ENCODE peak calls at places on chromosomes 6 and 20, in seven cellular contexts. U is AG08395; O is activated T-helper 1 cell treated with anti-CD3 and anti-CD28 coated beads, Interleukin-12 subunit alpha, Interleukin-12 subunit beta, Interleukin-2, Interleukin-4 antibody, amounts not matched to agents 30 ng/mL and 10 ng/mL and 1 ng/mL, durations not matched to agents 14 hours and 24 hours and 36 hours; M is RWPE1; R is activated naive CD8-positive, alpha-beta T cell treated with anti-CD3 and anti-CD28 coated beads, Interleukin-2, amount 50 U/mL, for 24 hours; W is fibroblast of mammary gland; J is transverse colon. E is an unnamed sample.

GRCh38 chr20:3107464-3108025 is 23.0 kb upstream of the AVP start:
- DNase-seq in M (no peak), J (no peak), U (no peak), O (no peak), R (no peak), W (no peak), E (no peak)

GRCh38 chr6:35330541-35331119 is 11.7 kb upstream of the PPARD start:
- DNase-seq in M (no peak), O (no peak), R (no peak), W (no peak), U (no peak), J (no peak), E (no peak)

GRCh38 chr6:125746731-125747588 is 2.5 kb upstream of the HEY2 start:
- DNase-seq in U (peak; percentile 4), M (no peak), J (peak; percentile 71), R (peak; percentile 63), O (peak; percentile 67), W (peak; percentile 35), E (no peak)

GRCh38 chr6:137191670-137192069 is 18.2 kb upstream of the IL22RA2 start:
- DNase-seq in M (no peak), O (no peak), J (no peak), U (no peak), W (peak; percentile 76), R (no peak), E (no peak)

GRCh38 chr6:44254957-44255808 is 2.1 kb downstream of the SLC35B2 start:
- DNase-seq in O (no peak), R (peak; percentile 55), J (no peak), M (peak; percentile 20), U (no peak), W (no peak), E (no peak)

GRCh38 chr20:48309293-48309692 is 518.5 kb downstream of the PREX1 start:
- DNase-seq in M (no peak), W (no peak), R (no peak), J (no peak), U (no peak), O (no peak), E (no peak)

GRCh38 chr6:55578537-55579363 is at the start of gene HMGCLL1:
- DNase-seq in W (no peak), O (no peak), R (no peak), U (peak; percentile 1), J (peak; percentile 11), M (peak; percentile 41), E (no peak)

GRCh38 chr20:63653041-63653973 is at the start of gene STMN3:
- DNase-seq in J (peak; percentile 83), U (peak; percentile 84), R (peak; percentile 77), M (peak; percentile 89), W (peak; percentile 80), O (peak; percentile 70), E (no peak)

GRCh38 chr20:19074828-19075516 is 137.5 kb upstream of the SLC24A3 start:
- DNase-seq in J (no peak), O (no peak), R (peak; percentile 13), M (no peak), U (no peak), W (no peak), E (no peak)

GRCh38 chr6:158207452-158207788 is 39.3 kb downstream of the GTF2H5 start:
- DNase-seq in U (no peak), O (peak; percentile 68), R (peak; percentile 33), M (peak; percentile 32), W (no peak), J (no peak), E (no peak)

GRCh38 chr20:36848677-36849076 is 27.3 kb upstream of the TLDC2 start:
- DNase-seq in U (no peak), O (no peak), M (no peak), W (no peak), R (no peak), J (no peak), E (no peak)

GRCh38 chr6:163965426-163966348 is 551.2 kb downstream of the QKI start:
- DNase-seq in O (no peak), R (no peak), M (no peak), U (no peak), W (no peak), J (no peak), E (no peak)

GRCh38 chr20:18223399-18223798 is 64.9 kb upstream of the ZNF133 start:
- DNase-seq in R (no peak), W (no peak), U (no peak), M (no peak), O (no peak), J (no peak), E (no peak)

GRCh38 chr20:3194617-3195280 is 9.7 kb downstream of the DDRGK1 start:
- DNase-seq in U (no peak), R (no peak), M (no peak), W (no peak), O (no peak), J (no peak), E (no peak)

GRCh38 chr20:59574308-59574707 is 30.0 kb upstream of the PHACTR3 start:
- DNase-seq in O (no peak), J (no peak), R (no peak), M (no peak), W (no peak), U (no peak), E (no peak)

GRCh38 chr20:1945134-1945618 is 48.7 kb downstream of the PDYN start:
- DNase-seq in M (no peak), W (peak; percentile 84), R (no peak), J (peak; percentile 36), U (peak; percentile 27), O (no peak), E (no peak)

GRCh38 chr20:52972965-52973819 is 1.0 kb downstream of the TSHZ2 start:
- DNase-seq in M (peak; percentile 44), R (peak; percentile 33), J (no peak), W (peak; percentile 10), O (peak; percentile 12), U (peak; percentile 26), E (no peak)

GRCh38 chr6:149457316-149457884 is 27.4 kb downstream of the ZC3H12D start:
- DNase-seq in R (no peak), O (no peak), M (no peak), J (no peak), U (no peak), W (no peak), E (no peak)

GRCh38 chr6:4607026-4607704 is 169.0 kb upstream of the CDYL start:
- DNase-seq in J (peak; percentile 36), R (no peak), W (peak; percentile 94), O (no peak), U (peak; percentile 65), M (peak; percentile 68), E (no peak)

GRCh38 chr20:43843096-43843964 is 71.3 kb upstream of the TOX2 start:
- DNase-seq in U (peak; percentile 82), M (peak; percentile 66), R (no peak), W (peak; percentile 98), J (no peak), O (no peak), E (no peak)

GRCh38 chr6:140043762-140044378 is 669.4 kb upstream of the CITED2 start:
- DNase-seq in U (no peak), R (no peak), M (peak; percentile 88), J (no peak), W (peak; percentile 76), O (no peak), E (no peak)

GRCh38 chr6:36444470-36444869 is 1.7 kb downstream of the KCTD20 start:
- DNase-seq in M (peak; percentile 31), R (no peak), O (no peak), W (peak; percentile 81), J (no peak), U (no peak), E (no peak)

GRCh38 chr6:150169609-150170008 is 26.8 kb downstream of the PPP1R14C start:
- DNase-seq in M (peak; percentile 83), J (no peak), O (no peak), R (peak; percentile 23), W (peak; percentile 91), U (peak; percentile 81), E (no peak)

GRCh38 chr6:168387426-168387825 is 53.6 kb upstream of the SMOC2 start:
- DNase-seq in W (no peak), M (no peak), U (no peak), R (no peak), O (no peak), J (no peak), E (no peak)

GRCh38 chr20:44198872-44199271 is 11.7 kb downstream of the OSER1 start:
- DNase-seq in J (no peak), W (no peak), O (peak; percentile 56), R (no peak), M (no peak), U (no peak), E (no peak)

GRCh38 chr20:63206878-63207277 is 9.1 kb downstream of the YTHDF1 start:
- DNase-seq in O (no peak), U (peak; percentile 38), M (peak; percentile 90), W (peak; percentile 44), R (no peak), J (no peak), E (no peak)

GRCh38 chr20:4082406-4083102 is 67.2 kb upstream of the RNF24 start:
- DNase-seq in R (peak; percentile 45), M (no peak), O (peak; percentile 50), W (peak; percentile 84), J (peak; percentile 32), U (peak; percentile 54), E (no peak)

GRCh38 chr20:1934162-1934561 is 39.0 kb downstream of the SIRPA start:
- DNase-seq in U (peak; percentile 88), J (no peak), R (no peak), O (no peak), M (peak; percentile 19), W (peak; percentile 97), E (no peak)

GRCh38 chr6:107957165-107957908 is 671 bp downstream of the SEC63 start:
- DNase-seq in M (peak; percentile 42), R (peak; percentile 63), O (peak; percentile 55), J (peak; percentile 66), W (peak; percentile 78), U (peak; percentile 69), E (peak; percentile 33)

GRCh38 chr6:138036111-138036510 is 71.1 kb downstream of the PERP start:
- DNase-seq in M (peak; percentile 65), U (no peak), W (no peak), O (no peak), J (peak; percentile 51), R (no peak), E (no peak)

GRCh38 chr20:57882451-57883161 is 172.8 kb upstream of the PMEPA1 start:
- DNase-seq in M (peak; percentile 64), O (no peak), J (peak; percentile 3), W (no peak), U (peak; percentile 86), R (no peak), E (no peak)

GRCh38 chr6:90508753-90509152 is 78.1 kb downstream of the MAP3K7 start:
- DNase-seq in O (no peak), U (no peak), M (no peak), R (no peak), W (no peak), J (no peak), E (no peak)

GRCh38 chr6:7085911-7086310 is 21.9 kb upstream of the RREB1 start:
- DNase-seq in W (peak; percentile 22), J (peak; percentile 26), O (no peak), U (peak; percentile 33), M (no peak), R (peak; percentile 30), E (no peak)

GRCh38 chr6:107656381-107656780 is 166.5 kb downstream of the SOBP start:
- DNase-seq in U (no peak), M (no peak), J (no peak), W (no peak), R (no peak), O (no peak), E (no peak)